ENCODE peak calls at places on chromosomes 4 and X, in ten cellular contexts. I is T-helper 9 cell; W is stimulated activated CD4-positive, alpha-beta T cell treated with anti-CD3 and anti-CD28 coated beads, Interleukin-2, amount 100 ng/mL, for 48 hours; A is stomach; S is SK-N-SH; U is epithelial cell of esophagus; B is ureter; N is fibroblast of pulmonary artery; Z is ELF-1; M is activated CD4-positive, alpha-beta T cell treated with anti-CD3 and anti-CD28 coated beads for 48 hours. E is an unnamed sample.

GRCh38 chrX:84248226-84248625 is 60.2 kb upstream of the RPS6KA6 start:
- DNase-seq in I (no peak), W (no peak), S (no peak), Z (no peak), M (no peak), N (peak; percentile 25), A (no peak), B (no peak), U (peak; percentile 48), E (no peak)

GRCh38 chrX:10041383-10041782 is 74.2 kb downstream of the CLDN34 start:
- DNase-seq in N (no peak), S (no peak), U (no peak), I (no peak), B (no peak), Z (peak; percentile 43), W (no peak), M (no peak), A (no peak), E (no peak)

GRCh38 chr4:145988628-145989027 is 50.0 kb upstream of the ZNF827 start:
- DNase-seq in A (no peak), W (no peak), N (no peak), M (no peak), U (no peak), S (no peak), I (no peak), Z (no peak), B (no peak), E (no peak)

GRCh38 chr4:69054578-69055200 is 41.6 kb upstream of the UGT2B7 start:
- DNase-seq in M (no peak), B (no peak), Z (no peak), I (no peak), A (no peak), S (no peak), W (no peak), N (peak; percentile 95), U (peak; percentile 92), E (no peak)

GRCh38 chr4:124090007-124090406 is 622.5 kb downstream of the ANKRD50 start:
- DNase-seq in U (no peak), N (no peak), S (no peak), A (no peak), W (no peak), M (no peak), I (no peak), Z (no peak), B (no peak), E (no peak)

GRCh38 chrX:23501974-23502373 is 165.3 kb upstream of the PRDX4 start:
- DNase-seq in Z (no peak), I (no peak), N (no peak), U (no peak), B (no peak), A (peak; percentile 34), S (no peak), W (no peak), M (no peak), E (no peak)

GRCh38 chrX:144946696-144947095 is 300.6 kb upstream of the SPANXN1 start:
- DNase-seq in W (no peak), S (no peak), U (no peak), N (peak; percentile 1), Z (no peak), A (no peak), I (no peak), B (no peak), M (no peak), E (no peak)

GRCh38 chr4:173040200-173040599 is 128.4 kb upstream of the GALNT7 start:
- DNase-seq in B (no peak), M (no peak), S (no peak), W (no peak), I (no peak), N (peak; percentile 54), U (no peak), Z (no peak), A (no peak), E (no peak)

GRCh38 chr4:100098011-100098545 is 92.2 kb downstream of the DDIT4L start:
- DNase-seq in Z (no peak), M (no peak), N (no peak), B (no peak), S (no peak), U (no peak), A (no peak), W (no peak), I (no peak), E (no peak)

GRCh38 chrX:103488332-103488731 is 31.0 kb downstream of the RAB40A start:
- DNase-seq in Z (no peak), I (no peak), U (peak; percentile 7), A (no peak), S (peak; percentile 48), W (no peak), B (no peak), M (no peak), N (peak; percentile 39), E (no peak)

GRCh38 chrX:77937291-77937690 is 26.8 kb downstream of the ATP7A start:
- DNase-seq in A (no peak), I (no peak), N (peak; percentile 44), Z (no peak), B (no peak), U (peak; percentile 70), W (no peak), M (no peak), S (no peak), E (no peak)

GRCh38 chr4:175891863-175892262 is 79.8 kb upstream of the GPM6A start:
- DNase-seq in Z (no peak), N (peak; percentile 32), M (no peak), S (peak; percentile 1), U (peak; percentile 39), A (no peak), I (no peak), B (no peak), W (no peak), E (no peak)

GRCh38 chrX:129961180-129962083 is 21.0 kb upstream of the BCORL1 start:
- DNase-seq in S (no peak), M (peak; percentile 80), B (peak; percentile 71), I (peak; percentile 46), U (peak; percentile 60), Z (peak; percentile 90), A (peak; percentile 75), N (no peak), W (peak; percentile 61), E (peak; percentile 68)

GRCh38 chr4:48651869-48652447 is 128.1 kb downstream of the FRYL start:
- DNase-seq in S (no peak), U (peak; percentile 82), W (no peak), I (no peak), A (no peak), N (no peak), Z (no peak), M (no peak), B (no peak), E (no peak)

GRCh38 chrX:78199851-78200250 is 60.4 kb upstream of the TAF9B start:
- DNase-seq in U (peak; percentile 46), W (no peak), Z (no peak), N (peak; percentile 31), M (no peak), I (no peak), B (no peak), S (peak; percentile 43), A (no peak), E (no peak)

GRCh38 chr4:109560687-109561452 is 824 bp downstream of the MCUB start:
- DNase-seq in M (peak; percentile 72), S (peak; percentile 53), I (peak; percentile 32), Z (peak; percentile 53), B (no peak), N (peak; percentile 78), U (peak; percentile 80), W (peak; percentile 44), A (no peak), E (no peak)

GRCh38 chr4:136036744-136037143 is 1495.5 kb downstream of the PCDH18 start:
- DNase-seq in B (no peak), N (peak; percentile 62), S (no peak), U (peak; percentile 85), I (no peak), M (no peak), W (no peak), A (no peak), Z (no peak), E (no peak)

GRCh38 chrX:30196322-30196721 is 19.0 kb upstream of the MAGEB2 start:
- DNase-seq in S (peak; percentile 32), B (no peak), U (peak; percentile 12), A (no peak), M (no peak), N (peak; percentile 3), I (no peak), W (no peak), Z (no peak), E (no peak)

GRCh38 chrX:75086731-75087195 is 69.3 kb downstream of the ABCB7 start:
- DNase-seq in W (no peak), U (no peak), S (no peak), B (no peak), M (no peak), N (peak; percentile 57), A (peak; percentile 34), Z (no peak), I (no peak), E (no peak)

GRCh38 chr4:845233-845835 is 19.4 kb upstream of the CPLX1 start:
- DNase-seq in Z (no peak), U (no peak), I (no peak), S (no peak), B (no peak), W (no peak), N (peak; percentile 33), A (no peak), M (no peak), E (no peak)

GRCh38 chr4:174437324-174437723 is 85.0 kb downstream of the HPGD start:
- DNase-seq in W (no peak), A (no peak), I (no peak), B (no peak), Z (no peak), S (no peak), U (peak; percentile 81), N (peak; percentile 44), M (no peak), E (no peak)

GRCh38 chr4:86855572-86855971 is 6.4 kb upstream of the SLC10A6 start:
- DNase-seq in B (no peak), U (peak; percentile 84), I (no peak), W (no peak), S (no peak), A (no peak), Z (peak; percentile 63), M (no peak), N (peak; percentile 77), E (no peak)

GRCh38 chr4:84309191-84309590 is 189.9 kb downstream of the NKX6-1 start:
- DNase-seq in N (no peak), B (no peak), S (no peak), M (no peak), W (no peak), Z (no peak), I (no peak), A (no peak), U (no peak), E (no peak)

GRCh38 chr4:88697588-88698329 is at the start of gene NAP1L5:
- DNase-seq in Z (peak; percentile 34), N (peak; percentile 82), I (peak; percentile 62), W (peak; percentile 49), M (peak; percentile 69), B (peak; percentile 59), A (peak; percentile 62), U (peak; percentile 49), S (peak; percentile 76), E (peak; percentile 60)